ENCODE peak calls at places on chromosomes 3 and 15, in seven cellular contexts. E is heart right ventricle, L is Peyer's patch, U is BE2C, B is SK-N-SH, N is prostate gland, Q is tibial nerve. W is an unnamed sample.
A peak's percentile ranks its signal among the peaks of the same experiment; 100 is the strongest.

GRCh38 chr15:66670698-66671580 is 31.1 kb upstream of the SMAD6 start:
- DNase-seq in U (peak; percentile 26), E (no peak), B (peak; percentile 50), Q (no peak), L (peak; percentile 83), N (peak; percentile 85), W (no peak)

GRCh38 chr15:67827561-67828378 is 2.5 kb downstream of the SKOR1 start:
- DNase-seq in L (no peak), U (no peak), Q (no peak), B (no peak), E (no peak), N (no peak), W (peak; percentile 55)

GRCh38 chr3:15606434-15606891 is 4.9 kb downstream of the BTD start:
- DNase-seq in L (peak; percentile 64), B (no peak), N (no peak), U (no peak), E (no peak), Q (no peak), W (no peak)

GRCh38 chr3:115325539-115325938 is 178.5 kb upstream of the ZBTB20 start:
- DNase-seq in E (no peak), B (no peak), L (no peak), U (no peak), Q (peak; percentile 7), N (no peak), W (no peak)

GRCh38 chr3:127009531-127009930 is 26.6 kb downstream of the PLXNA1 start:
- DNase-seq in E (no peak), Q (no peak), B (no peak), N (no peak), L (no peak), U (no peak), W (no peak)

GRCh38 chr3:65758871-65759598 is 279.7 kb downstream of the MAGI1 start:
- DNase-seq in Q (no peak), B (no peak), N (no peak), E (no peak), L (no peak), U (no peak), W (no peak)

GRCh38 chr3:40465456-40465855 is 8.3 kb downstream of the RPL14 start:
- DNase-seq in E (no peak), N (no peak), L (no peak), U (no peak), B (no peak), Q (no peak), W (no peak)

GRCh38 chr3:107752202-107752990 is 229.6 kb downstream of the BBX start:
- DNase-seq in B (no peak), U (peak; percentile 32), E (no peak), N (no peak), Q (no peak), L (no peak), W (no peak)

GRCh38 chr3:182682263-182683229 is 110.8 kb upstream of the ATP11B start:
- DNase-seq in B (peak; percentile 86), L (peak; percentile 69), Q (no peak), U (peak; percentile 72), E (peak; percentile 47), N (peak; percentile 30), W (no peak)
- TF ChIP-seq CTCF in B (peak; percentile 31), L (peak; percentile 13), Q (peak; percentile 43), U (peak; percentile 22), E (peak; percentile 15), N (peak; percentile 18), W (no peak)

DNA sequence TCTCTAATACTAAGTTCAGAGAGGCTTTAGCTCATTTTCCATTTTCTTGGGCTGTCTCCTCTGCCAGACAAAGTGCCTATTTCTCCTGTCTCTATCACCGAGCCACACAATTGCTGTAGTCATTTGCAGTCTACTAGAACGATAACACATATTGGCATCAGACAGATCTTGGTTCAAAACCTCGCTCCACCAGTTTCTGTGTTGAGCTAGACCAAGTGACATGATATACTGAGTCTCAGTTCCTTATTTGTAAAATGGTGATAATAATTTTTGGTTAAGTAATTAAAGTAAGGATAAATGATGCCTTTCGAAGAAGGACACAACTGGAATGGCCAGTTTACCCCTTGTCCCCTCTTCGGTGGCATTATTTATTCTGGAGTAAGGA is 444 bp upstream of the RAB7A start:
- DNase-seq in Q (peak; percentile 22), B (no peak), U (no peak), E (no peak), N (no peak), L (no peak), W (no peak)
- H3K4me3 ChIP-seq in Q (no peak overlapping the region), B (no peak overlapping the region), U (peak overlapping the region; percentile 4), E (peak overlapping the region; percentile 99), N (no peak overlapping the region), L (peak overlapping the region; percentile 96), W (no peak overlapping the region)

DNA sequence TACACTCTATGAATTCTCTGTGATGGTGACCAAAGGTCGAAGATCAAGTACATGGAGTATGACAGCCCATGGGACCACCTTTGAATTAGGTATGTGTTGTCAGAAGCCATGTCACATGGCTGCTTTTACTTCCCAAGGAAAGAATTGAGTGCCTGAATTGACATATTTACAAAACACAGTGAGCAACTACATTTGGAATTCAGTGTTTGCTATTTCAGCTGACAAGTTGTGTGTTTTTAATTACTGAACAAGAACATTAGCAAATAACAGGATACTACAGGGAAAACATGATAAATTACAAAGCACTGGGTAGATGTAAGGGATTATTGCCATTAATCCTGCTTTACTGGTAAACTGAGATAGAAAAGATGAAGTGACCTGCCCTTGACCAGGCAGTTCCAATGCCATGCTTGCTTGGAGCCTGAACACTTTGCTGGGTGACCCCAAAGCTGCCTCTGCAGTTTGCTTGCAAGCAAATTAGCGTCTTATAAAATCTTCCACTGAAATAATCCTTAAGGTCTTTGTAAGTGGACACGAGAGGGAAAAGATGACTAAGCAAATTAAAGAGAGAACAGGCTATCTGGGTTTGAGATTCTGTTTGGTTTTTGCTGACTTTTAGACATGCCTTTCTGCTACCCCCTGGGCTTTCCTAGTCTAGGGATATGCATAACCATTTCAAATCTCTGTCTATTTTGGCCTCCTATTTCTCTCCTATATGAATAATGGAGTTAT is 98.2 kb downstream of the HCN4 start:
- DNase-seq in U (no peak), N (no peak), B (no peak), L (no peak), Q (no peak), E (no peak), W (no peak)
- H3K9me3 ChIP-seq in U (no peaks in the 10 kb centered on the region), N (no peaks in the 10 kb centered on the region), B (no peaks in the 10 kb centered on the region), L (no peaks in the 10 kb centered on the region), Q (no peaks in the 10 kb centered on the region), E (no peaks in the 10 kb centered on the region), W (no peaks in the 10 kb centered on the region)

DNA sequence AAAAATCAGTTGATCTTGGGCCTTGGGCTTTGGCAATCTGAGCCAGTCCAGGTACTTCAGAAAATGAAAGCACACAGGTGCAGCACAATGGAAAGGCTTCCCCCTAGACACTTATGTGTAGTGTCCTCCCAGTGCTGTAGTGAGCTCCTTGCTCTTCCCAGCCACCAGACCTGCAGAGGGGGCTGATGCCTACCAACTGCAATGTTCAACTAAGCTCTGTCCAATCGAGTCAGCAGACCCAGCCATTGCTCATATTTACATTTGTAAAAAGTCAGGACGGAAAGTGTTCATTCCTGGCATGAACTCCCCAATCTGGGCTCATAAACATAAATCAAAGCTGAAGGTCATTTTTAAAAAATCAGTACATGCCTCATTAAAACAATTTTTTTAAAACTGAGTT is 73.0 kb downstream of the FOXP1 start:
- DNase-seq in L (no peak), Q (no peak), B (no peak), N (no peak), U (no peak), E (no peak), W (no peak)
- TF ChIP-seq CTCF in L (no peak), Q (no peak), B (peak; percentile 53), N (no peak), U (no peak), E (no peak), W (peak; percentile 9)

DNA sequence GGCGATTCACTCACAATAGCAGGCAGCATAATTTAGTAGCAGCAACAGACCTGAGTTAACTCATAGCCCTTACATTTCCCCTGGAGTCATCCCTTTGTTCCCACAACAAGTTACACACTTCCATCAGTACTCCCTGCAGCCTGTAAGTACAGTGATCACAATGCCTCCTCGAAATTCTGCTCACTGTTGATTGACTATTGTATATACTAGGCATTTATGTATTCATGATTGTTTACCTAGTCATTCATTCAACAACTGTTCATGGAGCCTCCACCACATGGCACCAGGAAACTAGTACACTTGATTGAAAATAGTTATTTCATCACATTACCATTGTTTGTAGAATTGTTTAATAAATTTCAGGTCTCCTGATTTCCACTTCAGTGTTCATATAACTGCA is 71.4 kb upstream of the P3H2 start:
- DNase-seq in B (no peak), N (no peak), Q (no peak), L (no peak), U (no peak), E (no peak), W (no peak)
- H3K4me3 ChIP-seq in B (no peak overlapping the region), N (no peak overlapping the region), Q (no peak overlapping the region), L (no peak overlapping the region), U (no peak overlapping the region), E (no peak overlapping the region), W (no peak overlapping the region)

GRCh38 chr3:36677331-36678007 is 86.9 kb downstream of the DCLK3 start:
- DNase-seq in L (no peak), U (no peak), B (no peak), Q (no peak), N (no peak), E (no peak), W (no peak)

GRCh38 chr3:36678216-36679013 is 85.9 kb downstream of the DCLK3 start:
- DNase-seq in Q (no peak), B (no peak), U (no peak), N (no peak), L (no peak), E (no peak), W (no peak)

GRCh38 chr3:36679384-36680200 is 84.8 kb downstream of the DCLK3 start:
- DNase-seq in L (no peak), U (no peak), Q (no peak), E (no peak), N (no peak), B (no peak), W (no peak)

GRCh38 chr3:36681867-36682266 is 82.5 kb downstream of the DCLK3 start:
- DNase-seq in E (no peak), L (no peak), Q (no peak), B (no peak), U (no peak), N (no peak), W (no peak)
- H3K9me3 ChIP-seq in E (peaks cover 50% of the 10 kb centered on the region), L (no peaks in the 10 kb centered on the region), Q (peaks cover 3% of the 10 kb centered on the region), B (peaks cover 12% of the 10 kb centered on the region), U (no peaks in the 10 kb centered on the region), N (no peaks in the 10 kb centered on the region), W (peaks cover 30% of the 10 kb centered on the region)

GRCh38 chr3:152964901-152965609 is 130.1 kb downstream of the P2RY1 start:
- DNase-seq in B (no peak), N (no peak), U (no peak), E (no peak), L (no peak), Q (no peak), W (no peak)

GRCh38 chr3:152960684-152961083 is 125.8 kb downstream of the P2RY1 start:
- DNase-seq in E (no peak), Q (no peak), U (no peak), N (no peak), L (no peak), B (no peak), W (no peak)

GRCh38 chr3:152957488-152957887 is 122.6 kb downstream of the P2RY1 start:
- DNase-seq in E (no peak), U (no peak), B (no peak), L (no peak), Q (no peak), N (no peak), W (no peak)

GRCh38 chr3:152961323-152961722 is 126.4 kb downstream of the P2RY1 start:
- DNase-seq in U (no peak), L (no peak), Q (no peak), E (no peak), N (peak; percentile 54), B (peak; percentile 8), W (no peak)
- TF ChIP-seq CTCF in U (peak; percentile 27), L (peak; percentile 59), Q (peak; percentile 27), E (peak; percentile 23), N (peak; percentile 60), B (peak; percentile 28), W (no peak)

GRCh38 chr15:27028836-27029482 is 58.0 kb downstream of the GABRG3 start:
- DNase-seq in B (no peak), N (no peak), Q (no peak), E (no peak), U (no peak), L (no peak), W (no peak)
- H3K4me3 ChIP-seq in B (no peak overlapping the region), N (no peak overlapping the region), Q (no peak overlapping the region), E (no peak overlapping the region), U (no peak overlapping the region), L (no peak overlapping the region), W (no peak overlapping the region)

W was measured in tibial artery.